ENCODE peak calls at places on chromosomes 16 and 17, in four cellular contexts. X is right lobe of liver, I is renal cortical epithelial cell, O is NCI-H1930. S is an unnamed sample.

GRCh38 chr17:50583636-50584035 is 23.1 kb downstream of the CACNA1G start:
- DNase-seq in X (no peak), I (no peak), O (no peak), S (no peak)

GRCh38 chr16:69432069-69432468 is 7.7 kb downstream of the CYB5B start:
- DNase-seq in X (no peak), I (no peak), O (no peak), S (no peak)

GRCh38 chr16:79066621-79067020 is 533.9 kb downstream of the MAF start:
- DNase-seq in X (no peak), I (no peak), O (no peak), S (no peak)

GRCh38 chr17:17403899-17404576 is 72.8 kb upstream of the MED9 start:
- DNase-seq in X (no peak), I (no peak), O (no peak), S (peak)

GRCh38 chr16:80932725-80933124 is 74.0 kb downstream of the CMC2 start:
- DNase-seq in X (peak), I (peak), O (no peak), S (no peak)

GRCh38 chr17:68592667-68593330 is 8.4 kb downstream of the FAM20A start:
- DNase-seq in X (no peak), I (no peak), O (no peak), S (no peak)

GRCh38 chr16:51815527-51815926 is 664.5 kb upstream of the SALL1 start:
- DNase-seq in X (no peak), I (no peak), O (no peak), S (no peak)

GRCh38 chr16:17469011-17469741 is 1.6 kb downstream of the XYLT1 start:
- DNase-seq in X (peak), I (no peak), O (no peak), S (no peak)

GRCh38 chr17:63780507-63780906 is 6.5 kb downstream of the DDX42 start:
- DNase-seq in X (no peak), I (peak), O (no peak), S (no peak)

GRCh38 chr16:89860747-89861304 is 12.6 kb upstream of the TCF25 start:
- DNase-seq in X (no peak), I (no peak), O (no peak), S (peak)

GRCh38 chr17:52105601-52106000 is 52.9 kb downstream of the CA10 start:
- DNase-seq in X (no peak), I (peak), O (no peak), S (no peak)

GRCh38 chr17:40122466-40122943 is 734 bp downstream of the MSL1 start:
- DNase-seq in X (peak), I (no peak), O (no peak), S (no peak)

GRCh38 chr17:36934144-36934758 is 3.0 kb upstream of the LHX1 start:
- DNase-seq in X (no peak), I (no peak), O (no peak), S (no peak)

GRCh38 chr16:30894540-30895368 is 877 bp upstream of the BCL7C start:
- DNase-seq in X (no peak), I (no peak), O (no peak), S (peak)

GRCh38 chr16:88361775-88362174 is 21.0 kb upstream of the ZNF469 start:
- DNase-seq in X (no peak), I (no peak), O (no peak), S (no peak)

GRCh38 chr17:70405492-70406220 is 236.3 kb downstream of the KCNJ2 start:
- DNase-seq in X (no peak), I (peak), O (no peak), S (no peak)

S was measured in central memory CD4-positive, alpha-beta T cell.